ENCODE peak calls at places on chromosomes 16 and 17, in ten cellular contexts. M is AG09319, X is neural crest cell, O is Calu3, Z is A549, E is BJ, U is sigmoid colon, G is fibroblast of lung, D is thoracic aorta, K is GM12878. Y is an unnamed sample.

GRCh38 chr17:50431219-50431618 is 5.2 kb downstream of the ACSF2 start:
- DNase-seq in M (no peak), X (no peak), O (no peak), Z (no peak), E (no peak), U (no peak), G (no peak), D (no peak), K (no peak), Y (no peak)

GRCh38 chr17:39002991-39003715 is 36.0 kb upstream of the FBXO47 start:
- DNase-seq in M (peak), X (no peak), O (no peak), Z (no peak), E (peak), U (peak), G (peak), D (no peak), K (no peak), Y (peak)

GRCh38 chr17:79666111-79666510 is 55.3 kb upstream of the RBFOX3 start:
- DNase-seq in M (no peak), X (no peak), O (no peak), Z (no peak), E (no peak), U (peak), G (no peak), D (no peak), K (no peak), Y (peak)

GRCh38 chr17:9224485-9224884 is 203.2 kb downstream of the NTN1 start:
- DNase-seq in M (no peak), X (no peak), O (no peak), Z (no peak), E (no peak), U (no peak), G (no peak), D (no peak), K (no peak), Y (no peak)

GRCh38 chr17:64003526-64004121 is 5.5 kb downstream of the PRR29 start:
- DNase-seq in M (no peak), X (no peak), O (no peak), Z (no peak), E (no peak), U (peak), G (no peak), D (no peak), K (no peak), Y (peak)

GRCh38 chr16:30585022-30585399 is 486 bp downstream of the ZNF785 start:
- DNase-seq in M (no peak), X (no peak), O (no peak), Z (no peak), E (no peak), U (peak), G (peak), D (no peak), K (no peak), Y (no peak)

GRCh38 chr17:41024702-41025101 is 2.3 kb downstream of the KRTAP1-5 start:
- DNase-seq in M (no peak), X (no peak), O (no peak), Z (no peak), E (no peak), U (no peak), G (no peak), D (no peak), K (no peak), Y (no peak)

GRCh38 chr17:66123163-66123562 is 68.8 kb downstream of the CEP112 start:
- DNase-seq in M (no peak), X (no peak), O (no peak), Z (no peak), E (no peak), U (no peak), G (peak), D (no peak), K (no peak), Y (no peak)

GRCh38 chr17:40362696-40363479 is 1.6 kb downstream of the GJD3 start:
- DNase-seq in M (no peak), X (peak), O (peak), Z (peak), E (no peak), U (peak), G (peak), D (no peak), K (no peak), Y (no peak)

GRCh38 chr17:79005063-79005861 is 4.3 kb downstream of the CANT1 start:
- DNase-seq in M (no peak), X (no peak), O (peak), Z (no peak), E (no peak), U (peak), G (no peak), D (no peak), K (no peak), Y (no peak)

GRCh38 chr16:12468552-12468951 is 335.1 kb downstream of the CPPED1 start:
- DNase-seq in M (no peak), X (no peak), O (no peak), Z (no peak), E (no peak), U (peak), G (no peak), D (no peak), K (no peak), Y (no peak)
- TF ChIP-seq CTCF in M (no peak), X (peak), O (no peak), Z (no peak), E (no peak), U (no peak), G (no peak), D (no peak), K (peak), Y (no peak)

GRCh38 chr17:46770818-46771600 is 47.5 kb downstream of the WNT3 start:
- DNase-seq in M (no peak), X (peak), O (peak), Z (peak), E (no peak), U (no peak), G (peak), D (no peak), K (no peak), Y (no peak)
- TF ChIP-seq CTCF in M (no peak), X (peak), O (peak), Z (no peak), E (peak), U (no peak), G (no peak), D (no peak), K (no peak), Y (no peak)

GRCh38 chr17:80894439-80894721 is 97.3 kb upstream of the CHMP6 start:
- DNase-seq in M (no peak), X (no peak), O (no peak), Z (peak), E (no peak), U (no peak), G (no peak), D (no peak), K (no peak), Y (no peak)
- TF ChIP-seq CTCF in M (no peak), X (peak), O (no peak), Z (no peak), E (peak), U (no peak), G (peak), D (no peak), K (no peak), Y (no peak)

DNA sequence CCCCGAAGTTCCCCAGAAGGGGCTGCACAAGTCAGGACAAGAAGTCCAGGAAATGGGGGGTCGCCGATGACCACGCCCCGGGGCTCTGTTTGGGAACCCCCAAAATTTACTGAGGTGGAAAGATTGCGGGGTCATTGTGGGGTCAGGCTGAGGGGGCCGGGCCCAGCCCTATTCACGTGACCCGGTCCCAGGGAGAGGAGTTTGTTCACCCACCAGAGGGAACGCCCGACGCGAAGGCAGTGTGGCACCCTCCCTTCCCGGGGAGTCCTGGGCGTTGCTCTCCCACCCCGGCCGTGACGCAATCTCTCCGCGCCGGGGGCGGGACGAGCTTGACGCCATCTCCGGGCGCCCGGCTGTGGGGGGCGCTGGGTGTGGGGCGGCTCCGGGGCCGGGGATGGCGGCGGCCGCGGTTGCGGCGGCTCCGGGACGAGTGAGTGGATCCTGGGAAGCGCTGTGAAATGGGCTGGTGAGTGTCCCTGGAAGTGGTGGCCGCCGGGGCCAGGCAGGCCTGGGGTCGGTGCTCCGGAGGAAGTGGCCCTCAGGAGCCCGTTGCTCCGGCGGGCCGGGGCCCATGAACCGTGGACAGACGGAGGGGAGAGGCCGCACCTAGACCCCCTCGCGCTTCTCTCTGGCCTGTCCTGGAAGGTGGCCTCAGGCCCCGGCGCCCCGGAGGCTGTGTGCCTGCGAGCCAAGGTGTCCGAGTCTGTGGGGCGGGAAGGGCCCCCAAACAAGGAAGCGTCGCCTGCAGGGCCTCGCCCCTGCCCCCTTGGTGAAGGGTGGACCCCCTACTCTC is at the start of gene ATXN1L:
- DNase-seq in M (peak), X (peak), O (peak), Z (peak), E (peak), U (peak), G (peak), D (peak), K (peak), Y (peak)
- TF ChIP-seq CTCF in M (no peak), X (no peak), O (no peak), Z (no peak), E (no peak), U (no peak), G (no peak), D (no peak), K (no peak), Y (no peak)

DNA sequence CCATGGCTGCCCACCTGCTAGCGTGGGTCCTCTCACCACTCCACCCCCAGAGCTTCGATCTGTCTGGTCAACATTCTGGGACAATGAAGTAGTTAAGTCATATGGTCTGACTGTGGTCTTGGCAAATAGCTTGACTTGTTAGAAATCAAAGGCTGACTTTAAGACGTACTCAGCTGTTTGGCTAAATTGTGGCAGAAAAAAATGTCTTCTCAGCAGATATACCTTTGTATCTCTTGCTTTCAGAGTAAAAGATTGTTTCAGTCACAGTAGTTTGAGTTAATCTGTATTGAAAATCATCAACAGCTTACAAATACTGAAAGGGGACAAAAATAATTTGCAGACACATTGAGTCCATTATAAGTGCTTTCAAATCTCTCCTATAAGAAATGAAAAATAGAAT is 2.1 kb upstream of the ZNF267 start:
- DNase-seq in M (no peak), X (no peak), O (no peak), Z (no peak), E (no peak), U (no peak), G (no peak), D (no peak), K (no peak), Y (no peak)
- TF ChIP-seq CTCF in M (no peak), X (no peak), O (no peak), Z (no peak), E (no peak), U (no peak), G (no peak), D (no peak), K (no peak), Y (no peak)